ENCODE peak calls at places on chromosomes 13 and 19, in six cellular contexts. E is K562; W is HCT116; K is CD8-positive, alpha-beta T cell; O is hepatocyte; R is PC-3. I is an unnamed sample.

GRCh38 chr19:36605101-36605838 is at the start of gene ZNF382:
- DNase-seq in R (peak; percentile 16), W (no peak), K (peak; percentile 81), O (peak; percentile 91), E (no peak), I (peak; percentile 13)

GRCh38 chr19:21786931-21787330 is 19.6 kb upstream of the ZNF100 start:
- DNase-seq in E (no peak), R (no peak), K (no peak), O (no peak), W (no peak), I (no peak)

GRCh38 chr13:49494645-49495044 is 1.1 kb upstream of the PHF11 start:
- DNase-seq in K (no peak), W (no peak), E (no peak), R (peak; percentile 8), O (no peak), I (no peak)

GRCh38 chr13:59890064-59890463 is 273.7 kb downstream of the DIAPH3 start:
- DNase-seq in E (no peak), O (peak; percentile 35), W (no peak), K (no peak), R (no peak), I (no peak)

GRCh38 chr19:49333426-49334288 is 1.5 kb upstream of the CD37 start:
- DNase-seq in W (no peak), O (no peak), E (no peak), K (peak; percentile 62), R (no peak), I (no peak)

GRCh38 chr19:4103073-4103418 is 20.9 kb downstream of the MAP2K2 start:
- DNase-seq in K (no peak), E (peak; percentile 26), W (no peak), R (peak; percentile 14), O (no peak), I (no peak)

GRCh38 chr19:35042056-35042730 is 672 bp downstream of the HPN start:
- DNase-seq in R (no peak), W (no peak), E (no peak), K (no peak), O (peak; percentile 81), I (no peak)

GRCh38 chr19:35377656-35378055 is 6.8 kb downstream of the GPR42 start:
- DNase-seq in O (no peak), E (no peak), R (no peak), K (no peak), W (no peak), I (no peak)

GRCh38 chr19:48966541-48967345 is 1.6 kb downstream of the FTL start:
- DNase-seq in E (no peak), O (no peak), K (no peak), W (no peak), R (no peak), I (no peak)

GRCh38 chr19:51387924-51388389 is at the start of gene LIM2:
- DNase-seq in R (no peak), O (no peak), K (no peak), W (no peak), E (no peak), I (no peak)

GRCh38 chr19:4375620-4376228 is 24.6 kb downstream of the SH3GL1 start:
- DNase-seq in K (no peak), R (peak; percentile 60), O (peak; percentile 80), E (peak; percentile 75), W (no peak), I (no peak)

GRCh38 chr13:45416521-45417125 is 1.6 kb downstream of the SLC25A30 start:
- DNase-seq in E (no peak), R (peak; percentile 20), W (no peak), K (no peak), O (no peak), I (no peak)

GRCh38 chr19:4987692-4988370 is 18.9 kb downstream of the KDM4B start:
- DNase-seq in O (no peak), K (no peak), R (no peak), E (no peak), W (no peak), I (no peak)

GRCh38 chr13:98650376-98651107 is 73.6 kb upstream of the STK24 start:
- DNase-seq in W (no peak), K (no peak), O (peak; percentile 82), E (no peak), R (peak; percentile 88), I (no peak)

GRCh38 chr19:48739835-48740704 is at the start of gene RASIP1:
- DNase-seq in E (no peak), R (no peak), K (no peak), O (no peak), W (no peak), I (no peak)

GRCh38 chr13:20728579-20729300 is 25.2 kb downstream of the IL17D start:
- DNase-seq in W (no peak), E (no peak), O (no peak), R (peak; percentile 19), K (no peak), I (no peak)

GRCh38 chr13:21671793-21672680 is 1.2 kb downstream of the FGF9 start:
- DNase-seq in W (no peak), E (no peak), R (no peak), O (no peak), K (no peak), I (no peak)

GRCh38 chr19:45876161-45876410 is 9.9 kb downstream of the IRF2BP1 start:
- DNase-seq in E (no peak), O (no peak), W (no peak), R (no peak), K (no peak), I (no peak)

GRCh38 chr13:51230473-51231105 is 8.4 kb downstream of the FAM124A start:
- DNase-seq in K (no peak), R (no peak), E (no peak), W (no peak), O (peak; percentile 41), I (no peak)

GRCh38 chr13:111219306-111219705 is 101.1 kb upstream of the TEX29 start:
- DNase-seq in W (no peak), E (no peak), R (no peak), K (no peak), O (no peak), I (peak; percentile 74)

GRCh38 chr19:56377105-56377924 is 16.0 kb downstream of the ZNF582 start:
- DNase-seq in W (no peak), K (no peak), R (peak; percentile 27), O (no peak), E (no peak), I (no peak)

GRCh38 chr19:7355151-7355845 is 6.6 kb downstream of the ARHGEF18 start:
- DNase-seq in W (no peak), K (no peak), O (peak; percentile 48), R (no peak), E (no peak), I (no peak)

GRCh38 chr13:103948477-103948876 is 882.3 kb upstream of the SLC10A2 start:
- DNase-seq in W (no peak), O (no peak), R (no peak), K (no peak), E (no peak), I (no peak)

GRCh38 chr19:23313196-23313595 is 63.0 kb upstream of the ZNF724 start:
- DNase-seq in E (no peak), W (no peak), O (no peak), R (no peak), K (no peak), I (no peak)

GRCh38 chr19:23310729-23311211 is 60.6 kb upstream of the ZNF724 start:
- DNase-seq in O (no peak), R (peak; percentile 85), K (no peak), W (no peak), E (no peak), I (no peak)

GRCh38 chr19:23311551-23311950 is 61.4 kb upstream of the ZNF724 start:
- DNase-seq in K (no peak), W (no peak), O (no peak), E (no peak), R (peak; percentile 67), I (no peak)

GRCh38 chr19:23312515-23312914 is 62.3 kb upstream of the ZNF724 start:
- DNase-seq in K (no peak), R (peak; percentile 87), E (no peak), W (no peak), O (no peak), I (no peak)

DNA sequence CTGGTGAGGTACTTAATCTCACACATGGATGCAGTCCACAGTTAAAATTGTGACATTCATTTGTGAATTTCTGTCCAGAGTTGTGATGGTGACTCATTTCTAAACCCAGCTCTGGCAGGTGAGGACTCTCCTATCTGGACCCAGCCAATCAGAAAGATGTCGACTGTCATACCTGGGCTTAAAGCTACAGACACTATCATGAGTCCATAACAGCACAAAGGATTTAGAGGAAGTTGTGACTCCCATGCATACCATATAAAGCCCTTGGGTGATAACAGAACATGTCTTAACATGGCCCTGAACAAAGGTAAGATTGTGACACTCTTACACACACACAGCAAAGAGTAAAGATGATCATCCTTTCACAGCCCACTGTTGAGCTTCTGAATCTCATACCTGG is 59.7 kb upstream of the ZNF724 start:
- DNase-seq in W (no peak), R (no peak), O (no peak), E (no peak), K (no peak), I (no peak)
- H3K9me3 ChIP-seq in W (peaks cover 31% of the 10 kb centered on the region), R (peaks cover 10% of the 10 kb centered on the region), O (no peaks in the 10 kb centered on the region), E (no peaks in the 10 kb centered on the region), K (no peaks in the 10 kb centered on the region), I (peaks cover 2% of the 10 kb centered on the region)

DNA sequence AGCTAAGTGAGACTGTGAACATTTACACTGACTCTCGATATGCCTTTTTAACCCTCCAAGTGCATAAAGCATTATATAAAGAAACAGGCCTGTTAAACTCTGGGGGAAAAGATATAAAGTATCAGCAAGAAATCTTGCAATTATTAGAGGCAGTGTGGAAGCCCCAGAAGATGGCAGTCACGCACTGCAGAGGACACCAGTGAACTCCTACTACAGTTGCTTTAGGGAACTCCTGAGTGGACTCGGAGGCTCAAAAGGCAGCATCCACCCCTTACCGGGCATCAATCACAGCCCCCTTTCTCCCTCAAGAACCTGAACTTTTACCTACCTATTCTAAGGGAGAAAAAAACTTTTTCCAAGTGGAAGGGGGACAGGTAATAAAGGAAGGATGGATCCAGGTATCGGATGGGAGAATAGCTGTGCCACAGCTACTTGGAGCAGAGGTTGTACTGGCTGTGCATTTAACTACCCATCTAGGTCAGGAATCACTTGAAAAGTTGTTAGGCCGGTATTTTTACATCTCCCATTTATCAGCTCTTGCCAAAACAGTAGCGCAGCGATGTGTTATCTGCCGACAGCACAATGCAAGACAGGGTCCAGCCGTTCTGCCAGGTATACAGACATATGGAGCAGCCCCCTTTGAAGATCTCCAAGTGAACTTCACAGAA is 80.1 kb downstream of the ZNF486 start:
- DNase-seq in W (no peak), K (no peak), E (no peak), O (peak; percentile 58), R (peak; percentile 5), I (no peak)
- TF ChIP-seq CTCF in W (no peak), K (peak; percentile 37), E (no peak), O (peak; percentile 64), R (no peak), I (peak; percentile 38)

DNA sequence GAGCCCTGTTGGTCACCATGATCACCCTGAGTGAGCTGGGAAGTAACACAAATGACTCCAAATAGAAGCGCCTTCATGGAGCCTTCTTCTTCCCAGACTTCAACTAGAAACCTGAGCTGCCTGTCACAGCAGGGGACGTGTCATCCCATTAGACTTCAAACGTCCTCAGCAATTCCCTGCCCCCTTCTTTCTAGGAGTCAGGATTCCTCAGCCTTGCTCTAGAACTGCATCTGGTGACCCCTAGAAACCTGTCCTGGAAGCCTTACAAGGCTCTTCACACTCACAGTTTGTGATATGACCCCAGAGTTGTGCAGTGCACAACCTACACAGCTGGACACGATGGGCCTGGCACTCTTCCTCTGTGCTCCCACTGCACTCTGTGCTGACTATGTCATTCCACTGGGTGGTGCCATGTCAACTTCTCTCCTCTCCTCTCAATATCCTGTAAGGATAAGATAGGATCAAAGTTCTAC is 23.6 kb upstream of the TTYH1 start:
- DNase-seq in R (peak; percentile 58), K (no peak), W (no peak), E (no peak), O (no peak), I (no peak)
- H3K27me3 ChIP-seq in R (peaks cover 42% of the 10 kb centered on the region), K (no peaks in the 10 kb centered on the region), W (peaks cover 12% of the 10 kb centered on the region), E (peaks cover 31% of the 10 kb centered on the region), O (peaks cover 19% of the 10 kb centered on the region), I (peaks cover 5% of the 10 kb centered on the region)

GRCh38 chr19:9565900-9566705 is 18.2 kb downstream of the ZNF121 start:
- DNase-seq in O (no peak), E (no peak), R (peak; percentile 16), K (no peak), W (no peak), I (no peak)
- H3K9me3 ChIP-seq in O (peaks cover 94% of the 10 kb centered on the region), E (peaks cover 79% of the 10 kb centered on the region), R (peaks cover 87% of the 10 kb centered on the region), K (peaks cover 76% of the 10 kb centered on the region), W (peaks cover 79% of the 10 kb centered on the region), I (peaks cover 73% of the 10 kb centered on the region)